ENCODE peak calls at places on chromosomes 3 and 15, in four cellular contexts. E is IMR-90, Z is GM23248, U is fibroblast of lung. A is an unnamed sample.

GRCh38 chr3:159798951-159799350 is 189.7 kb upstream of the IL12A start:
- DNase-seq in E (peak; percentile 75), Z (peak; percentile 69), U (no peak), A (no peak)

GRCh38 chr15:65004993-65005392 is 15.3 kb upstream of the SPG21 start:
- DNase-seq in E (no peak), Z (no peak), U (no peak), A (no peak)

GRCh38 chr3:51378726-51379125 is 6.4 kb upstream of the MANF start:
- DNase-seq in E (no peak), Z (no peak), U (no peak), A (no peak)

GRCh38 chr3:151909720-151910405 is 36.4 kb downstream of the SUCNR1 start:
- DNase-seq in E (peak; percentile 76), Z (peak; percentile 71), U (no peak), A (no peak)

GRCh38 chr15:42094512-42094963 is at the start of gene PLA2G4D:
- DNase-seq in E (no peak), Z (no peak), U (no peak), A (no peak)

GRCh38 chr15:58052334-58052733 is 13.2 kb downstream of the ALDH1A2 start:
- DNase-seq in E (no peak), Z (no peak), U (no peak), A (no peak)

GRCh38 chr3:128591728-128592426 is 58.7 kb downstream of the RPN1 start:
- DNase-seq in E (no peak), Z (no peak), U (no peak), A (no peak)

GRCh38 chr3:49707113-49707480 is 12.4 kb downstream of the AMIGO3 start:
- DNase-seq in E (peak; percentile 63), Z (peak; percentile 64), U (no peak), A (no peak)

GRCh38 chr15:97691799-97692198 is 268.7 kb upstream of the ARRDC4 start:
- DNase-seq in E (no peak), Z (no peak), U (no peak), A (no peak)

DNA sequence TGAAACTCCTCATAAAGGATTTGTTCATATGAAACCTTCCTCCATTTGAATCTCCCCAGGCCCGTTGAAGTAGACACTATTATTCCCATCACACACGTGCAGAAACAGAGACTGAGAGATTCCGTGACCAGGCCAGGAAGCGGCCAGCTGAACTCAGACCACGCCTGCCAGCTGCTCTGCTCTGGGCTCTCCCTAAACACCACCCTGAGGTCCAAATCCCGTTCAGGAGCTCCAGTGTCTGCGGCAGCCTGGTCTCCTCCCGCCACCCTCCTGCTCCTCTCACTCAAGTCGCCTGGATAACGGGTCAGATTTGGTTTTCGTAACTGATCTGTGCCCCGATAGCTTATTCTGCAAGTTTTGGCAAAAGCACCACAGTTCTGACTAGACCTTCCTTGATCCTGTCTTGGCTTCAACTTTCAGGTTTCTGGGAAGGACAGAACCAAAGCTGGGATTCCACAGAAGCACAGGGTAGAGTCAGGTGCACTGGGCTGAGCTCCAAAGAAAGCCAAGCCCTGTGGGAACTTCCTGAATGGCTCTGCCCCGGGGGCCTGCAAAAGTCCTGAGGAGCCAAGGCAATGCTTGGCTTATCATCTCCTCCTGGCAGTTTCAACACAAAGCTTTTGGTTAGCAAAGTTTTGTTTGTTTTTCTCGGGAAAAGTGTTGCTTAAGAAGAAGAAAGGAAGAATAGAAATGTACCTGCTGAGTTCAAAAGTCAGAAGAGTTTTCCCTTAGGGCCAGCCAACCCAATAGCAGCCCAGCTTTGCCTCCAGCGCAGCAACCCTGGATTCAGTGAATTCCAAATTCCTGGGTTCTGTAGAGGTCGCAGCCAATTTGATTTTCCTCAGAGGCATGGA is 53.8 kb upstream of the SNRPA1 start:
- DNase-seq in E (no peak), Z (no peak), U (no peak), A (no peak)
- H3K4me1 ChIP-seq in E (no peaks in the 10 kb centered on the region), Z (no peaks in the 10 kb centered on the region), U (no peaks in the 10 kb centered on the region), A (no peaks in the 10 kb centered on the region)

GRCh38 chr3:46912986-46913385 is 35.5 kb downstream of the PTH1R start:
- DNase-seq in E (no peak), Z (no peak), U (no peak), A (no peak)
- H3K27ac ChIP-seq in E (no peak overlapping the region), Z (no peak overlapping the region), U (no peak overlapping the region), A (no peak overlapping the region)

GRCh38 chr15:31051646-31052045 is 49.9 kb downstream of the TRPM1 start:
- DNase-seq in E (no peak), Z (no peak), U (no peak), A (no peak)
- H3K36me3 ChIP-seq in E (no peaks in the 10 kb centered on the region), Z (no peaks in the 10 kb centered on the region), U (no peaks in the 10 kb centered on the region), A (no peaks in the 10 kb centered on the region)

GRCh38 chr15:61319892-61320291 is 90.8 kb upstream of the RORA start:
- DNase-seq in E (no peak), Z (no peak), U (no peak), A (no peak)

GRCh38 chr15:61314443-61314842 is 85.3 kb upstream of the RORA start:
- DNase-seq in E (no peak), Z (no peak), U (no peak), A (no peak)

GRCh38 chr15:61318802-61319201 is 89.7 kb upstream of the RORA start:
- DNase-seq in E (no peak), Z (no peak), U (no peak), A (no peak)

GRCh38 chr15:61315471-61315870 is 86.4 kb upstream of the RORA start:
- DNase-seq in E (no peak), Z (no peak), U (no peak), A (no peak)

GRCh38 chr15:61318276-61318675 is 89.2 kb upstream of the RORA start:
- DNase-seq in E (no peak), Z (no peak), U (no peak), A (no peak)
- H3K4me1 ChIP-seq in E (no peaks in the 10 kb centered on the region), Z (no peaks in the 10 kb centered on the region), U (no peaks in the 10 kb centered on the region), A (no peaks in the 10 kb centered on the region)

GRCh38 chr15:63134245-63134644 is 12.6 kb downstream of the LACTB start:
- DNase-seq in E (no peak), Z (no peak), U (no peak), A (no peak)
- H3K27ac ChIP-seq in E (peak overlapping the region; percentile 100), Z (peak overlapping the region; percentile 95), U (peak overlapping the region; percentile 88), A (no peak overlapping the region)

DNA sequence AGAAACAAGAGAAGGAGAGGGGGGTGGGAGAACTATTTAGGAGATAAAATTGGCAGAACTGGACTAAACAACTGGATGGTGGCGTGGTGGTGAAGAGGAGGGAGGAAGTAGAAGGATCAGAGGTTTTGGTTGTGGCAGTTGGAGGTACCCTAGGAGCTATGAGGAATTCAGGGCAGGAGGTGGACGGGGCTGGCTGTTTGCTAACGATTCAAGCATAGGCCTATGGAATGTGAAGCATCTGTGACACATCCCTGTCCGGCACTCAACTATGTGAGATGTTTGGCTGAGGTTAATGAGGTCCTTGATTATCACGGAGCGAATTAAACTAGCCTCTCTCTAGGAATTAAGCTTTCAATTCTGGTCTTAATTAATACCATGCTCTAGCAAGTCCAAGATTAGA is 13.5 kb downstream of the TARS3 start:
- DNase-seq in E (peak; percentile 52), Z (peak; percentile 70), U (no peak), A (no peak)
- H3K36me3 ChIP-seq in E (peaks cover 42% of the 10 kb centered on the region), Z (peaks cover 16% of the 10 kb centered on the region), U (peaks cover 3% of the 10 kb centered on the region), A (peaks cover 43% of the 10 kb centered on the region)